ENCODE peak calls at places on chromosomes 16 and 17, in nine cellular contexts. W, E, Z, Y, D, T, I, A and X are unnamed samples.

GRCh38 chr17:12619444-12620199 is 46.1 kb upstream of the MYOCD start:
- DNase-seq in W (peak; percentile 79), E (no peak), Z (no peak), Y (no peak), D (peak; percentile 43), T (no peak), I (no peak), A (no peak), X (no peak)

GRCh38 chr16:9837481-9837880 is 344.7 kb downstream of the GRIN2A start:
- DNase-seq in W (no peak), E (no peak), Z (no peak), Y (no peak), D (no peak), T (no peak), I (no peak), A (no peak), X (no peak)

GRCh38 chr17:51454456-51454978 is 194.2 kb downstream of the UTP18 start:
- DNase-seq in W (no peak), E (no peak), Z (no peak), Y (no peak), D (no peak), T (no peak), I (no peak), A (no peak), X (no peak)

GRCh38 chr16:4315185-4316102 is at the start of gene GLIS2:
- DNase-seq in W (peak; percentile 82), E (no peak), Z (peak; percentile 77), Y (peak; percentile 65), D (peak; percentile 52), T (peak; percentile 86), I (peak; percentile 88), A (peak; percentile 78), X (peak; percentile 85)

GRCh38 chr16:17359778-17360177 is 111.0 kb downstream of the XYLT1 start:
- DNase-seq in W (peak; percentile 70), E (no peak), Z (peak; percentile 64), Y (peak; percentile 94), D (no peak), T (no peak), I (no peak), A (no peak), X (peak; percentile 64)

GRCh38 chr16:30367349-30368009 is 2.8 kb downstream of the TBC1D10B start:
- DNase-seq in W (no peak), E (peak; percentile 72), Z (no peak), Y (no peak), D (no peak), T (no peak), I (no peak), A (no peak), X (no peak)

GRCh38 chr17:13415877-13416416 is 185.8 kb downstream of the HS3ST3A1 start:
- DNase-seq in W (peak; percentile 89), E (peak; percentile 75), Z (peak; percentile 62), Y (no peak), D (peak; percentile 37), T (peak; percentile 68), I (no peak), A (no peak), X (no peak)

GRCh38 chr17:77372444-77373297 is 231.9 kb downstream of the SEC14L1 start:
- DNase-seq in W (peak; percentile 87), E (peak; percentile 85), Z (peak; percentile 67), Y (peak; percentile 93), D (peak; percentile 88), T (peak; percentile 95), I (peak; percentile 95), A (no peak), X (peak; percentile 95)

GRCh38 chr17:33560871-33561270 is 267.8 kb upstream of the ASIC2 start:
- DNase-seq in W (no peak), E (no peak), Z (no peak), Y (no peak), D (no peak), T (no peak), I (no peak), A (no peak), X (no peak)

GRCh38 chr17:33561935-33562334 is 268.8 kb upstream of the ASIC2 start:
- DNase-seq in W (no peak), E (no peak), Z (no peak), Y (no peak), D (no peak), T (no peak), I (no peak), A (no peak), X (no peak)

GRCh38 chr17:33560165-33560564 is 267.1 kb upstream of the ASIC2 start:
- DNase-seq in W (peak; percentile 24), E (no peak), Z (no peak), Y (no peak), D (no peak), T (no peak), I (no peak), A (no peak), X (no peak)

GRCh38 chr17:33564146-33564545 is 271.1 kb upstream of the ASIC2 start:
- DNase-seq in W (no peak), E (no peak), Z (no peak), Y (no peak), D (no peak), T (no peak), I (no peak), A (no peak), X (no peak)

DNA sequence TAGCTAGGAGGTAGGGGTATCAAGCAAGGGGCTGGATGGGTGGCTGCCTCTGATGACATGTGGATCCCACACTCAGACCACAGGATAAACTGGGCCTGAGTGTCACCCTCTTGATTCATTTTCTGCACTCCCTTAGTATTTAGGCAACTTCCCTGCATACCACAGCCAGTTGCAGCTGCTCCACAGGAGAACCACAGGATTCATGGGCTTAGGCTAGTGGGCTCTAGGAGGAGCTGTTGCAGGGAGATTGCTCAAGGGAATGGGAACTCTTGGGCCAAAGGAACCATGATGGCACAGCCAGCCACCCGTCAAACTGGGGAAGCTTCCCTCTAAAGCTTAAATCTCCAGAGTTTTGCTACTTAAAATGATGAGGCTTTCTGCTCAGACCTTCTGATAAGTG is 269.7 kb upstream of the ASIC2 start:
- DNase-seq in W (no peak), E (no peak), Z (no peak), Y (no peak), D (no peak), T (no peak), I (no peak), A (no peak), X (no peak)
- TF ChIP-seq CTCF in W (no peak), E (no peak), Z (no peak), Y (no peak), D (no peak), T (no peak), I (no peak), A (no peak), X (no peak)

GRCh38 chr16:89422905-89423630 is 67.3 kb downstream of the ANKRD11 start:
- DNase-seq in W (peak; percentile 79), E (no peak), Z (no peak), Y (peak; percentile 69), D (no peak), T (peak; percentile 44), I (no peak), A (no peak), X (no peak)

GRCh38 chr16:89425523-89425922 is 64.8 kb downstream of the ANKRD11 start:
- DNase-seq in W (no peak), E (no peak), Z (no peak), Y (no peak), D (no peak), T (peak; percentile 10), I (no peak), A (no peak), X (no peak)

GRCh38 chr16:89420204-89420603 is 70.2 kb downstream of the ANKRD11 start:
- DNase-seq in W (no peak), E (no peak), Z (no peak), Y (no peak), D (no peak), T (peak; percentile 30), I (no peak), A (no peak), X (no peak)

GRCh38 chr16:89423709-89424260 is 66.6 kb downstream of the ANKRD11 start:
- DNase-seq in W (no peak), E (no peak), Z (no peak), Y (no peak), D (no peak), T (peak; percentile 7), I (no peak), A (no peak), X (no peak)

DNA sequence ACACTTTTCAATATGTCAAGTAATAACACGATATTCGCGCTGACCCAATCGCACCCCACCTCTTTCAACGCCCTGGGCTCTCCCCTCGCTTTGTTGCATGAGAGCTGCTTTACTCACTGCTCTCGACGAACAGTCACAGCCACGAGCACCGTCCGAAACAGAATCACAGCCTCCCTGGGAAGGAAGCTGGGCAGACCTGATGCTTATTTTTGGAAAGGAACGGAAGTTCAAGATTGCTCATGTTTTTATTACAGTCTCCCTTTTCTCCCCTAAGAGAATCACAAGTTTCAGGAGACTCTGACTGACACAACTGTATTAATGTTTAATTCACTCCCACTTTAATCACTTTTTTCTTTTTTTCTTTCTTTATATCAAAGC is 67.8 kb downstream of the ANKRD11 start:
- DNase-seq in W (peak; percentile 59), E (no peak), Z (no peak), Y (no peak), D (no peak), T (peak; percentile 43), I (no peak), A (no peak), X (no peak)
- TF ChIP-seq POLR2A in W (no peak), E (no peak), Z (no peak), Y (no peak), D (no peak), T (no peak), I (no peak), A (no peak), X (no peak)

DNA sequence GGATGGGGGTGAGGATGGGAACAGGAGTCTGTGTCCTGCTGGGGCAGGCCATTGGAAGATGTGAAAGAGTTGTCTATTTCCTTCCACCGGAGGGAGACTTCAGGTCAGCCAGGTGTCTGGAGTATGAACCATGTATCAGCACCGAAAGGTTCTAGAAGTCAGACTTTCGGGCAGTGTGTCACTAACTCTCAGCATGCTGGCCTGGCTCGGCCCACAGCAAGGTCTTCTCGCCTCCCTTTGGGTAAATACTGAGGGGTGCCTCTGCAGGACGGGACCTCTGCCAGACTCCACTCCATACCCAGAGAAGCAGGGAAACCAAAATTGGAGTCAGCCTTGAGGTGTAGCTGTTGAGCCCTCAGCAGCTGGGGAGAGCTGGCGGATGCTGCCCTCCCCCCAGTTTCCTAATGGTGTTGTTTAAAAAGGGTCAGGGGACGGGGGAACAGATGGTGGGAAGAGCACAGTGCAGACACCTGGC is 507 bp downstream of the CIITA start:
- DNase-seq in W (no peak), E (peak; percentile 27), Z (no peak), Y (no peak), D (no peak), T (no peak), I (no peak), A (no peak), X (no peak)
- TF ChIP-seq CTCF in W (no peak), E (no peak), Z (no peak), Y (no peak), D (no peak), T (no peak), I (no peak), A (no peak), X (no peak)

GRCh38 chr17:75407655-75408352 is 2.3 kb upstream of the GRB2 start:
- DNase-seq in W (no peak), E (no peak), Z (no peak), Y (no peak), D (no peak), T (no peak), I (no peak), A (no peak), X (no peak)

GRCh38 chr17:75404223-75404738 is 1.2 kb downstream of the GRB2 start:
- DNase-seq in W (peak; percentile 83), E (peak; percentile 62), Z (peak; percentile 72), Y (peak; percentile 88), D (peak; percentile 76), T (no peak), I (peak; percentile 83), A (peak; percentile 89), X (no peak)

GRCh38 chr17:75404739-75405364 is 626 bp downstream of the GRB2 start:
- DNase-seq in W (peak; percentile 52), E (peak; percentile 70), Z (peak; percentile 54), Y (peak; percentile 58), D (peak; percentile 55), T (peak; percentile 68), I (peak; percentile 80), A (peak; percentile 58), X (peak; percentile 90)

GRCh38 chr17:75406222-75406615 is 741 bp upstream of the GRB2 start:
- DNase-seq in W (no peak), E (no peak), Z (no peak), Y (peak; percentile 38), D (no peak), T (no peak), I (no peak), A (no peak), X (no peak)

DNA sequence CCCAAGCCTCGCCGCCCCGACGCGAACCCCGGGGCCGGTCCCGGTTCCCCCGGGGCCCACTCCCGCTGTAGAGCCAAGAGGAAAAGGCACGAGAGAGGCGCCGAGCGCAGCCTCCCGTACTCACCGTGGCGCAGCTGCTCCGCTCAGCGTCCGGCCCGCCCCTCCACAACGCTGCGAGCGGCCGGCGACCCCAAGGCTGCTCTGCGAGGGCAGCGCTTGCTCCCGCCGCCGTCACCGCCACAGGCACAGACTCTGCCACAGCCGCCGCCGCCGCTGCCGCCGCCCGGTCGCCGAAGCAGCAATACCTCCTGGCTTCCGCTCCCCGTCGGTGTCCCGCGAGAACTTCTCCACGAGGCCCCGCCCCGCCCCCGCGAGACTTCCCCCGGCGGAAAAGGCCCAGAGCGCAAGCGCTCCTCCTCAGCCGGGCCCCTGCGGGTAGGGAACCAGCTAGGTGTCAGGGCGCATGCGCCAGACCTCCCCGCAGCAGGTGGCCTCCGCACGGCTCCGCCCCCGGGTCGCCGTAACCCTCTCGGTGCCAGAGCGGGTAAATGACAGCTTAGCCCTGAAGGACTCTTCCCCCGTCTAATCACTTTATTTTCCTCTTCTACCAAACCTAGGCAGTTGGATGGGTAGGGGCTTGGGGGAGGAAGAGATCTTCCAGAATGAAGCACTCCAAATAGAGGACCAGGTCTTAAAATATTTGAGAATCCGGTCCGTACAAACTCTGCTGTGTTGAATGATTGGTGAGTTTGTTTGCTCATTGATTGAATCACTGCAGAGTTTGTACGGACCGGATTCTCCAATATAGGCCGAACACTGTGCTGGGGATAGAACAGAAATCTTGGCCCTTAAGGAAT is at the start of gene GRB2:
- DNase-seq in W (peak; percentile 92), E (peak; percentile 99), Z (peak; percentile 98), Y (peak; percentile 95), D (peak; percentile 98), T (peak; percentile 100), I (peak; percentile 99), A (peak; percentile 99), X (peak; percentile 100)
- TF ChIP-seq POLR2A in W (peak; percentile 81), E (peak; percentile 93), Z (peak; percentile 91), Y (peak; percentile 80), D (peak; percentile 42), T (peak; percentile 90), I (peak; percentile 78), A (peak; percentile 93), X (peak; percentile 89)